ENCODE peak calls at places on chromosome 6, in six cellular contexts. B is HepG2, Z is GM12878, G is K562, O is A549, P is upper lobe of left lung. N is an unnamed sample.

GRCh38 chr6:106431405-106431804 is 70.9 kb downstream of the CRYBG1 start:
- ATAC-seq in P (no peak), O (no peak), Z (no peak), B (no peak), G (no peak), N (no peak)

GRCh38 chr6:52969297-52969696 is 25.8 kb downstream of the GSTA4 start:
- ATAC-seq in G (no peak), O (no peak), B (no peak), Z (no peak), P (no peak), N (no peak)

GRCh38 chr6:154766993-154767392 is 33.8 kb downstream of the SCAF8 start:
- ATAC-seq in B (no peak), P (peak; percentile 24), O (no peak), Z (no peak), G (no peak), N (no peak)

GRCh38 chr6:43609402-43609801 is 19.7 kb downstream of the GTPBP2 start:
- ATAC-seq in B (no peak), P (no peak), O (no peak), G (peak; percentile 13), Z (no peak), N (no peak)

GRCh38 chr6:167762259-167762962 is 64.3 kb upstream of the AFDN start:
- ATAC-seq in Z (no peak), G (no peak), B (peak; percentile 92), P (no peak), O (no peak), N (no peak)

GRCh38 chr6:89917801-89918366 is 23.6 kb downstream of the GJA10 start:
- ATAC-seq in O (no peak), Z (no peak), G (no peak), P (no peak), B (no peak), N (no peak)

GRCh38 chr6:6840831-6841263 is 252.3 kb downstream of the LY86 start:
- ATAC-seq in Z (peak; percentile 94), P (peak; percentile 66), G (peak; percentile 40), O (no peak), B (no peak), N (no peak)

GRCh38 chr6:129733290-129733689 is 23.3 kb upstream of the ARHGAP18 start:
- ATAC-seq in Z (peak; percentile 71), B (peak; percentile 88), P (no peak), G (peak; percentile 17), O (no peak), N (no peak)

GRCh38 chr6:110317646-110318045 is 40.5 kb downstream of the METTL24 start:
- ATAC-seq in B (no peak), P (no peak), Z (no peak), O (no peak), G (no peak), N (no peak)

GRCh38 chr6:108559884-108560462 is 744 bp upstream of the FOXO3 start:
- ATAC-seq in G (peak; percentile 1), Z (peak; percentile 2), O (peak; percentile 16), B (peak; percentile 3), P (peak; percentile 3), N (peak; percentile 1)

GRCh38 chr6:146870765-146871164 is 272.0 kb downstream of the ADGB start:
- ATAC-seq in Z (peak; percentile 95), B (no peak), G (peak; percentile 12), P (no peak), O (no peak), N (no peak)

GRCh38 chr6:154773610-154774089 is 40.4 kb downstream of the SCAF8 start:
- ATAC-seq in G (no peak), Z (peak; percentile 93), O (no peak), P (no peak), B (no peak), N (no peak)

GRCh38 chr6:109897025-109897424 is 81.1 kb upstream of the GPR6 start:
- ATAC-seq in P (no peak), Z (no peak), O (no peak), G (no peak), B (no peak), N (no peak)

GRCh38 chr6:10310826-10311225 is 104.0 kb downstream of the TFAP2A start:
- ATAC-seq in Z (no peak), G (no peak), P (no peak), O (no peak), B (no peak), N (no peak)

GRCh38 chr6:52512199-52512598 is 64.7 kb downstream of the TRAM2 start:
- ATAC-seq in P (peak; percentile 92), O (peak; percentile 84), G (peak; percentile 75), B (no peak), Z (no peak), N (peak; percentile 90)

GRCh38 chr6:111818539-111819226 is 54.6 kb downstream of the FYN start:
- ATAC-seq in O (no peak), P (no peak), B (no peak), G (no peak), Z (peak; percentile 31), N (no peak)

GRCh38 chr6:117955684-117956083 is 48.6 kb downstream of the SLC35F1 start:
- ATAC-seq in B (no peak), G (no peak), Z (peak; percentile 67), P (no peak), O (no peak), N (no peak)

GRCh38 chr6:106702451-106703110 is 73.2 kb downstream of the QRSL1 start:
- ATAC-seq in B (peak; percentile 96), G (peak; percentile 41), P (no peak), Z (peak; percentile 99), O (no peak), N (no peak)

GRCh38 chr6:109373762-109374161 is 8.5 kb downstream of the CD164 start:
- ATAC-seq in B (no peak), G (peak; percentile 14), Z (peak; percentile 95), O (no peak), P (peak; percentile 69), N (no peak)

GRCh38 chr6:169959129-169960002 is 207.9 kb downstream of the ERMARD start:
- ATAC-seq in O (no peak), P (no peak), B (peak; percentile 69), G (peak; percentile 72), Z (no peak), N (peak; percentile 46)

GRCh38 chr6:149455028-149455732 is 29.6 kb downstream of the ZC3H12D start:
- ATAC-seq in G (no peak), B (peak; percentile 50), P (no peak), Z (no peak), O (no peak), N (no peak)

GRCh38 chr6:158409451-158409850 is 97.2 kb downstream of the TULP4 start:
- ATAC-seq in Z (no peak), O (no peak), G (peak; percentile 87), B (no peak), P (peak; percentile 64), N (peak; percentile 38)

GRCh38 chr6:84408028-84408427 is 180.6 kb upstream of the CEP162 start:
- ATAC-seq in B (no peak), O (no peak), G (no peak), P (no peak), Z (no peak), N (no peak)

GRCh38 chr6:149846321-149846720 is 17.8 kb downstream of the LRP11 start:
- ATAC-seq in O (peak; percentile 24), P (peak; percentile 16), Z (no peak), B (no peak), G (peak; percentile 19), N (no peak)

GRCh38 chr6:75934643-75935472 is 137.6 kb downstream of the IMPG1 start:
- ATAC-seq in B (peak; percentile 81), O (peak; percentile 92), P (peak; percentile 77), G (peak; percentile 90), Z (peak; percentile 86), N (peak; percentile 55)

GRCh38 chr6:123972600-123973294 is 169.1 kb downstream of the NKAIN2 start:
- ATAC-seq in P (no peak), Z (no peak), O (no peak), G (no peak), B (no peak), N (no peak)

DNA sequence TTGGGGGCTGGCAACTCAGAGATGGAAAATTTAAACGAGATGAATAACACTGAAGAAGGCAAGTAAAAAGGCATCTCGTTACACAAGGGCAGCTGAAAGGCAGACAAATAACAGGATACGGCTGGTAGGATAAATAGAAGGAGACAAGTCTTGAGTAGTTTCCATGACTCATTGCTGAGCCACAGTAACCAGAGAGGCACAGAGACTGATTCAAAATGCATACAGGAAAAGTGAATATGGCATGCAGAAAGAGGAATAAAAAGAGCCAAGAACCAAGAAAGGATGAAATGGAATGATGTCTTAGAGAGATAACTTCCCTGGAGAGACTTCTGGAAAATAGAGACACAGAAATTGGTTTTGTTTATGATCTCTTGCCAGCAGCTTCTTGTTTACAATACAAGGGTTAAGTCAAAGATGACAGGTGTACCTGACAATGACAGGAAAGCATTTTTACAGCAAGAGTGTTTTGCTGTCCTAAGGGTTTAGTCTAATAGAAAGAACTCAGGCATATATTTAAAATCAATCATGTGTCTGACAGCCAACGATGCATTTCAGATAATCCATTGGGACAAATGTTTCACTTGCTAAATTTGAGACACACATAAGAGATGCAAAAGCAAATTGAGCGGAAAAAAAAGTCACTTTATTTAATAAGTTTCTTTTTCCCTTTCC is 68.2 kb upstream of the KCNQ5 start:
- ATAC-seq in P (no peak), B (no peak), Z (no peak), G (peak; percentile 81), O (peak; percentile 95), N (no peak)
- TF ChIP-seq EP300 in P (no peak), B (no peak), Z (no peak), G (no peak), O (no peak), N (no peak)

GRCh38 chr6:2771021-2771558 is 5.9 kb downstream of the WRNIP1 start:
- ATAC-seq in B (no peak), O (no peak), P (no peak), G (no peak), Z (no peak), N (no peak)
- TF ChIP-seq EP300 in B (no peak), O (no peak), P (no peak), G (no peak), Z (no peak), N (no peak)

DNA sequence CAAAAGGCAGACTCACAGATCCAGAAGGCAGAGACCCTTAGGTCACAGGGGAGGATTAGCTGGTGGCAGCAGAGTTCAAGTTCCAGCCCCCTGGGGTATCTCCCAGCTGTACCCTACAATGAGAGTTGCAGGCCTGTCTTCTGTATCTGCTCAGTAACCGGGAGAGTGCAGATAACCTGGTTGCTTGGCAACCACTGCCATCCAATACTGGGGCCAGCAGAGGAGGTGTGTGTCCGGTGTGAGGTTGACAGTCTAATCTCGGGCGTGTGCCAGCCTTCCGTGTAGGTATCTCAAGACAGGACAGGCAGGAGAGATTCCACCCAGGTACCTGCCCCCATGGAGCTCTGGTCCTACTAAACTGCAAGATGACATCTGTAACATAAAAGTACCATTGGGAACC is 56.6 kb upstream of the TBC1D7 start:
- ATAC-seq in B (no peak), Z (peak; percentile 14), G (no peak), P (no peak), O (no peak), N (no peak)
- TF ChIP-seq EP300 in B (no peak), Z (no peak), G (no peak), P (no peak), O (no peak), N (no peak)

GRCh38 chr6:14501240-14501639 is 383.7 kb downstream of the CD83 start:
- ATAC-seq in G (no peak), Z (no peak), B (no peak), O (no peak), P (no peak), N (no peak)
- TF ChIP-seq EP300 in G (no peak), Z (no peak), B (no peak), O (no peak), P (no peak), N (no peak)

GRCh38 chr6:73514746-73515110 is 6.1 kb downstream of the EEF1A1 start:
- ATAC-seq in G (peak; percentile 28), B (peak; percentile 0), P (no peak), O (peak; percentile 0), Z (peak; percentile 12), N (no peak)
- TF ChIP-seq EP300 in G (no peak), B (no peak), P (no peak), O (no peak), Z (no peak), N (no peak)

GRCh38 chr6:63805808-63806572 is 170.4 kb downstream of the PHF3 start:
- ATAC-seq in P (peak; percentile 75), B (peak; percentile 92), Z (peak; percentile 56), G (no peak), O (peak; percentile 95), N (peak; percentile 70)
- TF ChIP-seq EP300 in P (no peak), B (peak; percentile 80), Z (no peak), G (no peak), O (peak; percentile 94), N (no peak)

N was measured in gastroesophageal sphincter.